ENCODE peak calls at places on chromosomes 6 and 20, in ten cellular contexts. L, M, I, F, B, A, O, V, W and E are unnamed samples.

GRCh38 chr6:136816716-136817115 is 5.7 kb upstream of the PEX7 start:
- DNase-seq in L (no peak), M (no peak), I (no peak), F (no peak), B (no peak), A (no peak), O (no peak), V (no peak), W (no peak), E (no peak)

GRCh38 chr20:13546497-13547131 is 92.1 kb downstream of the TASP1 start:
- DNase-seq in L (peak), M (peak), I (peak), F (peak), B (peak), A (peak), O (peak), V (peak), W (peak), E (peak)

GRCh38 chr6:15894973-15895858 is 232.4 kb upstream of the DTNBP1 start:
- DNase-seq in L (no peak), M (no peak), I (no peak), F (no peak), B (no peak), A (no peak), O (no peak), V (no peak), W (no peak), E (no peak)

GRCh38 chr6:16949696-16950095 is 152.2 kb upstream of the STMND1 start:
- DNase-seq in L (no peak), M (no peak), I (no peak), F (no peak), B (no peak), A (no peak), O (peak), V (no peak), W (no peak), E (no peak)

GRCh38 chr20:21693322-21693721 is 12.1 kb upstream of the PAX1 start:
- DNase-seq in L (peak), M (no peak), I (peak), F (no peak), B (no peak), A (no peak), O (no peak), V (no peak), W (no peak), E (peak)

GRCh38 chr6:64750910-64751309 is 956.1 kb downstream of the EYS start:
- DNase-seq in L (no peak), M (no peak), I (no peak), F (no peak), B (no peak), A (no peak), O (no peak), V (no peak), W (no peak), E (peak)

GRCh38 chr6:138593100-138593877 is 94.0 kb upstream of the NHSL1 start:
- DNase-seq in L (peak), M (peak), I (peak), F (peak), B (peak), A (peak), O (peak), V (peak), W (no peak), E (peak)

GRCh38 chr6:105886066-105886811 is 199.9 kb upstream of the PRDM1 start:
- DNase-seq in L (peak), M (no peak), I (no peak), F (no peak), B (no peak), A (no peak), O (no peak), V (no peak), W (no peak), E (no peak)

GRCh38 chr20:63079971-63080370 is 73.2 kb upstream of the BHLHE23 start:
- DNase-seq in L (no peak), M (no peak), I (no peak), F (no peak), B (no peak), A (no peak), O (no peak), V (no peak), W (no peak), E (no peak)

GRCh38 chr20:54340667-54341081 is 132.8 kb downstream of the PFDN4 start:
- DNase-seq in L (no peak), M (no peak), I (no peak), F (no peak), B (no peak), A (peak), O (peak), V (peak), W (no peak), E (peak)

GRCh38 chr6:20652276-20652675 is 118.0 kb downstream of the CDKAL1 start:
- DNase-seq in L (no peak), M (no peak), I (no peak), F (no peak), B (no peak), A (no peak), O (no peak), V (no peak), W (no peak), E (no peak)

GRCh38 chr6:3887150-3887700 is 38.1 kb downstream of the FAM50B start:
- DNase-seq in L (peak), M (peak), I (no peak), F (peak), B (no peak), A (peak), O (peak), V (peak), W (no peak), E (no peak)

GRCh38 chr6:151137441-151137984 is 102.3 kb upstream of the AKAP12 start:
- DNase-seq in L (no peak), M (no peak), I (no peak), F (no peak), B (no peak), A (no peak), O (no peak), V (no peak), W (no peak), E (no peak)

GRCh38 chr20:45972500-45973183 is 639 bp upstream of the ZNF335 start:
- DNase-seq in L (no peak), M (no peak), I (no peak), F (no peak), B (no peak), A (no peak), O (no peak), V (no peak), W (no peak), E (peak)

GRCh38 chr6:149897015-149897697 is 757 bp downstream of the RAET1E start:
- DNase-seq in L (no peak), M (peak), I (no peak), F (peak), B (peak), A (peak), O (peak), V (peak), W (no peak), E (peak)

GRCh38 chr6:149898966-149899365 is 1.1 kb upstream of the RAET1E start:
- DNase-seq in L (no peak), M (no peak), I (peak), F (no peak), B (no peak), A (no peak), O (no peak), V (no peak), W (no peak), E (no peak)

GRCh38 chr6:149899486-149899885 is 1.6 kb upstream of the RAET1E start:
- DNase-seq in L (no peak), M (no peak), I (peak), F (no peak), B (no peak), A (no peak), O (no peak), V (no peak), W (no peak), E (no peak)

GRCh38 chr6:149896491-149896890 is 1.4 kb downstream of the RAET1E start:
- DNase-seq in L (no peak), M (no peak), I (no peak), F (no peak), B (no peak), A (peak), O (peak), V (peak), W (no peak), E (peak)

GRCh38 chr6:149897855-149898744 is at the start of gene RAET1E:
- DNase-seq in L (no peak), M (no peak), I (peak), F (no peak), B (no peak), A (no peak), O (no peak), V (no peak), W (no peak), E (peak)
- TF ChIP-seq CTCF in L (no peak), M (no peak), I (peak), F (no peak), B (no peak), A (no peak), O (no peak), V (peak), W (no peak), E (no peak)

DNA sequence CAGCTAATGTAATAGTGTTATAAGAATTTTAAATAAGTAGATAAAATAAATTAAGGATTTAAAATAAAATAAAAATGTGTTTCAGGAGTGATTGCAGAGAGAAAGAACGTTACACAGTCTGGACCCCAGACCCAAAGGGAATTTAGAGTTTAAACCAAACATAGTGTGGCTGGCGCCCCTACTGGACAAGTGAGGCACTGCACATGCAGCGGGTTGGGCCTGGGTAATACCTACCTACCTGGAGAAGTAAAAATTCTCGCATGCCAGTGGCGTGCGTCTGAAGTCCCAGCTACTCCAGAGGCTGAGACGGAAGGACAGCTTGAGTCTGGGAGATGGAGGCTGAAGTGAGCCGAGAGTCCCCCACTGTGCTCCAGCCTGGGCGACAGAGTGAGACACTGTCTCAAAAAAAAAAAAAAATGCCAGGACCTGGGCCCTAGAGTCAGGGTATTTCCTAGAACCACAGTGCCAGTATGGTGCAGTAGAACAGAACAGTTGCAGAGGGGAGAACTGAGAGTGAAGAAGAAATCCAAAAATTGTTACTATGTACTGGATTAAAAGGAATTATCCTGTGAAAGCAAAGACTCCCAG is 71.4 kb upstream of the TCF21 start:
- DNase-seq in L (peak), M (no peak), I (peak), F (no peak), B (no peak), A (no peak), O (no peak), V (no peak), W (peak), E (no peak)
- TF ChIP-seq CTCF in L (peak), M (no peak), I (peak), F (peak), B (no peak), A (peak), O (peak), V (peak), W (peak), E (peak)

GRCh38 chr6:55621993-55622392 is 43.0 kb upstream of the HMGCLL1 start:
- DNase-seq in L (no peak), M (no peak), I (no peak), F (no peak), B (no peak), A (no peak), O (no peak), V (no peak), W (no peak), E (no peak)
- TF ChIP-seq CTCF in L (no peak), M (no peak), I (no peak), F (no peak), B (no peak), A (no peak), O (no peak), V (no peak), W (no peak), E (no peak)

DNA sequence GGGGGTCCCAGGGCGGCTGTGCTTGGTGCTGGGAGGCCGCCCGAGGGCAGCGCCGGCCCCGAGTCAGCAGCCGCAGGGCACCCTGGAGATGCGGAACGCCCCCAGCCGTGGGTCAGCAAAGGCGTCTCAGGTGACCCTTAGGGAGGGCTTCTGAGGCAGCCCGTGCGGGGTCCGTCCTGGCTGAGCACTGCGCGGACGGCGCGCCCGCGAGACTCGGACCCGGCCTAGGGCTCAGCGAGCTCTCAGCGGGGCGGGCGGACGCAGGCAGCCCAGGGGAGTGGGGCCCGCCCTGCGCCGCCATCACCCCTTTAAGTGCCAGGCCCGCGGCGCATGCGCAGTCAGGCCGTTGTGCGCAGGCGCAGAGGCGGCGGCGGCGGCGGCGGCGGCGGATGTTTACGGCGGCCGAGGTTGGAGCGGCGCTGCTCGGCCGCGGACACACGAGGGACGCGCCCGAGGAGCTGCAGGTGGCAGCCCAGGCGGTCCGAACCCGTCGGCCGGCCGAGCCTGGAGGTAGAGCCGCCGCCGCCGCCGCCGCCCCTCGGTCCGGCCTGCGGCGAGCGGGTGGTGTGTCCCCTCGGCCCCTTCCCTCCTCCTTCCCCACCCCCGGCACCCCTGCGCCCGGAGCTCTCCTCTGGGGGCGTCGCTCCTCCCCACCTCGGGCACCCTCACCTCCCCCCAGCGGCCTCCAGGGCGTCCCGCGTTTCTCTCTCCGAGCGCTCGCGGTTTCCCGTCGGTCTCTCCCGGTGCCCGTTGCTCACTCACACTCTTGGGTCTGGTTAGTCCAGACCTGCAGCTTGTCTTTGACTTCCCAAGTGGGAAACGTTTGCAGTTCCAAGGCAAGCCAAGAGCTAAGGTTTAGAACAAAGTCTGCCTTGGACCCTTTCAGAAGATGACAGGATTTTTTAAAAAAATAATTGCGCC is at the start of gene PCMTD2:
- DNase-seq in L (peak), M (peak), I (peak), F (peak), B (peak), A (peak), O (peak), V (peak), W (peak), E (peak)
- TF ChIP-seq CTCF in L (no peak), M (no peak), I (no peak), F (no peak), B (peak), A (no peak), O (no peak), V (no peak), W (no peak), E (no peak)

GRCh38 chr6:108559097-108559883 is 1.4 kb upstream of the FOXO3 start:
- DNase-seq in L (peak), M (peak), I (peak), F (peak), B (peak), A (peak), O (peak), V (peak), W (peak), E (peak)

GRCh38 chr6:108559884-108560462 is 744 bp upstream of the FOXO3 start:
- DNase-seq in L (peak), M (peak), I (peak), F (peak), B (peak), A (peak), O (peak), V (peak), W (peak), E (peak)

GRCh38 chr6:108561742-108562502 is 1.2 kb downstream of the FOXO3 start:
- DNase-seq in L (peak), M (no peak), I (peak), F (peak), B (no peak), A (no peak), O (peak), V (peak), W (no peak), E (peak)

GRCh38 chr6:108562503-108562993 is 1.8 kb downstream of the FOXO3 start:
- DNase-seq in L (peak), M (peak), I (peak), F (peak), B (peak), A (peak), O (peak), V (peak), W (no peak), E (peak)

DNA sequence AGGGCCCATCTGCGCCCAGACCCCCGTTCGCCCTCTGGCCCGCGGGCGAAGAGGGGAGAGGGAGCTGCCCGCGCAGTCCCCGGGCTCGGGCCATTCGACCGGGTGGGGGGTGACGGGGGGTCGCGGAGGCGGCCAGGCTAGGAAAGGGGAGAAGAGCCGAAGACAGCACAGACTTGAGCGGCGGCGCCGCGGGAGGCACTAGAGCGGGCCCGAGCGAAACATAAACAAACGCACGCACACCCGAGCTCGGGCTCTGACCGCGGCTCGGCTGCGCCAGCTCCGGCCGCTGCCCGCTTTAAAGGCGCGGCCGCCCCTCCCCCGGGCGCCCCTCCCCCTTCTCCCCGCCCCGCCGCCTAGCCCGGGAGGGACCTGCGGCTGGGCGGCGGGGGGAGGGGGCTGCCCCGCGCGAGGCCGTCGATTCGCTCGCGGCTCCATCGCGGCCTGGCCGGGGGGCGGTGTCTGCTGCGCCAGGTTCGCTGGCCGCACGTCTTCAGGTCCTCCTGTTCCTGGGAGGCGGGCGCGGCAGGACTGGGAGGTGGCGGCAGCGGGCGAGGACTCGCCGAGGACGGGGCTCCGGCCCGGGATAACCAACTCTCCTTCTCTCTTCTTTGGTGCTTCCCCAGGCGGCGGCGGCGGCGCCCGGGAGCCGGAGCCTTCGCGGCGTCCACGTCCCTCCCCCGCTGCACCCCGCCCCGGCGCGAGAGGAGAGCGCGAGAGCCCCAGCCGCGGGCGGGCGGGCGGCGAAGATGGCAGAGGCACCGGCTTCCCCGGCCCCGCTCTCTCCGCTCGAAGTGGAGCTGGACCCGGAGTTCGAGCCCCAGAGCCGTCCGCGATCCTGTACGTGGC is at the start of gene FOXO3:
- DNase-seq in L (peak), M (peak), I (peak), F (peak), B (peak), A (peak), O (peak), V (peak), W (peak), E (peak)
- TF ChIP-seq CTCF in L (no peak), M (peak), I (no peak), F (peak), B (no peak), A (no peak), O (no peak), V (no peak), W (no peak), E (no peak)

GRCh38 chr6:158131926-158132325 is 36.1 kb downstream of the SERAC1 start:
- DNase-seq in L (peak), M (no peak), I (no peak), F (no peak), B (no peak), A (peak), O (peak), V (peak), W (no peak), E (peak)
- TF ChIP-seq CTCF in L (peak), M (no peak), I (peak), F (no peak), B (no peak), A (peak), O (peak), V (peak), W (peak), E (peak)

DNA sequence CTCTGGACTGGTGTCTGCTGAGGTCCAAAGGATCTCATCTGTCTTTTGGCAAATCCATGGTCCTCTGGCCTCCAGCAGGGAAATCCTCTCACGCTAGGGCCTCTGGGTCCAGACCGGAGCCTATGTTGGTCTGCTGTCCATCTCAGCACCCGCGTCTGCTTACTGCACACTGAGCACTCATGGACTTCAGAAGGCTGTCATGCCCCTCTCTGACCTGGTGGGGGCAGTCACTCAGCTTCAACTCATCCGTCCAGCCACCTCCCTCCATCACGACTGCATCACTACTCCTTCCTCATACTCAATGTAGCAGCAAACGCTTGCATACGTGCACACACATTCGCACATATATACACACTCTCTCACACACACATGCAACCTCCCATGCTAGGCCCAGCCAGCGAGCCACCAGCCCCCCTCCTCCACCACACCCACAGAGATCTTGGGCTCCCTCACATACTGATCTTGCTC is 33.3 kb downstream of the GABRR2 start:
- DNase-seq in L (peak), M (no peak), I (peak), F (no peak), B (no peak), A (peak), O (peak), V (peak), W (no peak), E (peak)
- TF ChIP-seq CTCF in L (peak), M (no peak), I (peak), F (no peak), B (no peak), A (peak), O (peak), V (peak), W (peak), E (peak)

DNA sequence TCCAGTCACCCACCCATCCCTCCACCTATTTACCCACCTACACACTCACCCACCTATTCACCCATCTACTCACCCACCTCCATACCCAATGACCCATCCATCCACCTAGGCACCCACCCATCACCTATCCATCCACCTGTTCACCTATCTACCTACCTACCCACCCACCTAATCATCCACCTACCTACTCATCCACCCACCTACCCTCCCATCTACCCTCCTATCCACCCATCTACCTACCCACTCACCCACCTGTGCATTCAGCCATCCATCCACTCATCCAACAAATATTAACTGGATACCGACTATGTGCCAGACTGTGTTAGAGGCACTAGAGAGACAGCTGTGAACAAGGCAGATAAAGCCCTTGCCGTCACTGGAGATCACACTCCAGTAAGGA is 40.3 kb downstream of the RSPO4 start:
- DNase-seq in L (no peak), M (no peak), I (no peak), F (no peak), B (no peak), A (no peak), O (no peak), V (no peak), W (no peak), E (no peak)
- TF ChIP-seq CTCF in L (no peak), M (no peak), I (no peak), F (no peak), B (no peak), A (no peak), O (no peak), V (no peak), W (no peak), E (no peak)